ENCODE peak calls at places on chromosomes 1 and 21, in six cellular contexts. One of them, this sample, is unnamed.

GRCh38 chr1:58785424-58786058 is 1.7 kb upstream of the JUN start:
- DNase-seq in trophoblast cell: peak
- DNase-seq in mesenchymal stem cell: no peak
- DNase-seq in H1: peak
- DNase-seq in mesendoderm: peak
- DNase-seq in IMR-90: peak
- DNase-seq in this sample: no peak

GRCh38 chr1:47233165-47233564 is 1.1 kb upstream of the TAL1 start:
- DNase-seq in mesenchymal stem cell: no peak
- DNase-seq in mesendoderm: no peak
- DNase-seq in H1: no peak
- DNase-seq in trophoblast cell: no peak
- DNase-seq in IMR-90: no peak
- DNase-seq in this sample: no peak

GRCh38 chr1:25503551-25504426 is 39.6 kb upstream of the LDLRAP1 start:
- DNase-seq in IMR-90: no peak
- DNase-seq in mesendoderm: peak
- DNase-seq in H1: peak
- DNase-seq in trophoblast cell: peak
- DNase-seq in mesenchymal stem cell: no peak
- DNase-seq in this sample: no peak

GRCh38 chr21:36425286-36425685 is 40.1 kb downstream of the CHAF1B start:
- DNase-seq in H1: no peak
- DNase-seq in IMR-90: peak
- DNase-seq in mesenchymal stem cell: peak
- DNase-seq in trophoblast cell: no peak
- DNase-seq in mesendoderm: no peak
- DNase-seq in this sample: no peak

GRCh38 chr1:52426391-52426790 is 22.0 kb downstream of the PRPF38A start:
- DNase-seq in trophoblast cell: peak
- DNase-seq in H1: no peak
- DNase-seq in IMR-90: peak
- DNase-seq in mesendoderm: no peak
- DNase-seq in mesenchymal stem cell: peak
- DNase-seq in this sample: no peak

GRCh38 chr1:32094721-32095521 is 12.9 kb upstream of the KPNA6 start:
- DNase-seq in mesendoderm: no peak
- DNase-seq in IMR-90: no peak
- DNase-seq in trophoblast cell: no peak
- DNase-seq in mesenchymal stem cell: no peak
- DNase-seq in H1: no peak
- DNase-seq in this sample: no peak

GRCh38 chr1:87274851-87275250 is 53.8 kb upstream of the LMO4 start:
- DNase-seq in mesendoderm: no peak
- DNase-seq in H1: no peak
- DNase-seq in mesenchymal stem cell: no peak
- DNase-seq in IMR-90: no peak
- DNase-seq in trophoblast cell: no peak
- DNase-seq in this sample: no peak

GRCh38 chr1:225812488-225813249 is 2.7 kb downstream of the EPHX1 start:
- DNase-seq in mesenchymal stem cell: no peak
- DNase-seq in mesendoderm: no peak
- DNase-seq in trophoblast cell: no peak
- DNase-seq in H1: no peak
- DNase-seq in IMR-90: no peak
- DNase-seq in this sample: no peak

GRCh38 chr1:202685671-202686070 is 24.6 kb downstream of the SYT2 start:
- DNase-seq in mesendoderm: no peak
- DNase-seq in IMR-90: no peak
- DNase-seq in mesenchymal stem cell: no peak
- DNase-seq in H1: no peak
- DNase-seq in trophoblast cell: peak
- DNase-seq in this sample: no peak

GRCh38 chr21:16196521-16197208 is 466.9 kb downstream of the USP25 start:
- DNase-seq in trophoblast cell: no peak
- DNase-seq in H1: no peak
- DNase-seq in mesendoderm: no peak
- DNase-seq in mesenchymal stem cell: peak
- DNase-seq in IMR-90: no peak
- DNase-seq in this sample: no peak
- H3K9ac ChIP-seq in trophoblast cell: no peak
- H3K9ac ChIP-seq in H1: no peak
- H3K9ac ChIP-seq in mesendoderm: no peak
- H3K9ac ChIP-seq in mesenchymal stem cell: peak
- H3K9ac ChIP-seq in IMR-90: no peak
- H3K9ac ChIP-seq in this sample: no peak

DNA sequence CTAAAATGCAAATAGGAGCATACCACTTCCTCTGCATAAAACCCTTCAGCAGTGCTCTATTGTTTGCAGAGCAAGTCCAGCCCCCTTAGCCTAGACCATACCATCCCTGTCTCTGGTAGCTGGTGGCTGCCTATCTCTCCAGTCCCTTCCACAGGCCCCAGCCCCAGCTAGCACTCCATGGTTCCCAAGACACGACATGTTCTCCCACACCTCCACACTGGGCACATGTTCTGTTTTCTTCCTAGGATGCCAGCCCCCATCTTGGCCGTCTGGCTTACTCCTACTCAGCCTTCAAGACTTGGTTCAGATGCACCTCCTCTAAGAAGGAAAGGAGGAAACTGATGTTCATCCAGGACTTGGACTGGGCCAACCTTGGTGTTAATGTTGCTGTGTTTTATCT is 108.4 kb downstream of the BEND5 start:
- DNase-seq in IMR-90: no peak
- DNase-seq in mesendoderm: peak
- DNase-seq in mesenchymal stem cell: no peak
- DNase-seq in H1: no peak
- DNase-seq in trophoblast cell: no peak
- DNase-seq in this sample: no peak
- H2AK5ac ChIP-seq in IMR-90: no peak
- H2AK5ac ChIP-seq in mesendoderm: no peak
- H2AK5ac ChIP-seq in mesenchymal stem cell: no peak
- H2AK5ac ChIP-seq in H1: peak
- H2AK5ac ChIP-seq in trophoblast cell: no peak
- H2AK5ac ChIP-seq in this sample: no peak

GRCh38 chr1:167515893-167516321 is 2.4 kb downstream of the CD247 start:
- DNase-seq in IMR-90: no peak
- DNase-seq in mesenchymal stem cell: no peak
- DNase-seq in H1: peak
- DNase-seq in mesendoderm: no peak
- DNase-seq in trophoblast cell: no peak
- DNase-seq in this sample: no peak
- H3K4me3 ChIP-seq in IMR-90: no peak
- H3K4me3 ChIP-seq in mesenchymal stem cell: no peak
- H3K4me3 ChIP-seq in H1: no peak
- H3K4me3 ChIP-seq in mesendoderm: no peak
- H3K4me3 ChIP-seq in trophoblast cell: no peak
- H3K4me3 ChIP-seq in this sample: no peak

GRCh38 chr1:8317647-8318360 is at the start of gene SLC45A1:
- DNase-seq in IMR-90: peak
- DNase-seq in mesenchymal stem cell: peak
- DNase-seq in H1: peak
- DNase-seq in trophoblast cell: peak
- DNase-seq in mesendoderm: peak
- DNase-seq in this sample: peak

GRCh38 chr1:8315573-8316475 is 2.1 kb upstream of the SLC45A1 start:
- DNase-seq in trophoblast cell: no peak
- DNase-seq in H1: peak
- DNase-seq in mesendoderm: peak
- DNase-seq in IMR-90: no peak
- DNase-seq in mesenchymal stem cell: no peak
- DNase-seq in this sample: no peak

GRCh38 chr1:8314346-8315280 is 3.3 kb upstream of the SLC45A1 start:
- DNase-seq in H1: peak
- DNase-seq in IMR-90: peak
- DNase-seq in trophoblast cell: peak
- DNase-seq in mesenchymal stem cell: peak
- DNase-seq in mesendoderm: peak
- DNase-seq in this sample: peak

GRCh38 chr1:8321612-8322011 is 3.7 kb downstream of the SLC45A1 start:
- DNase-seq in trophoblast cell: no peak
- DNase-seq in mesendoderm: no peak
- DNase-seq in H1: no peak
- DNase-seq in IMR-90: no peak
- DNase-seq in mesenchymal stem cell: no peak
- DNase-seq in this sample: no peak

GRCh38 chr1:8318436-8318835 is 522 bp downstream of the SLC45A1 start:
- DNase-seq in mesenchymal stem cell: no peak
- DNase-seq in trophoblast cell: no peak
- DNase-seq in mesendoderm: no peak
- DNase-seq in IMR-90: no peak
- DNase-seq in H1: no peak
- DNase-seq in this sample: no peak
- H3K9ac ChIP-seq in mesenchymal stem cell: peak
- H3K9ac ChIP-seq in trophoblast cell: no peak
- H3K9ac ChIP-seq in mesendoderm: peak
- H3K9ac ChIP-seq in IMR-90: peak
- H3K9ac ChIP-seq in H1: no peak
- H3K9ac ChIP-seq in this sample: peak

GRCh38 chr1:150566589-150567340 is 12.6 kb downstream of the MCL1 start:
- DNase-seq in mesendoderm: no peak
- DNase-seq in H1: no peak
- DNase-seq in IMR-90: no peak
- DNase-seq in trophoblast cell: no peak
- DNase-seq in mesenchymal stem cell: peak
- DNase-seq in this sample: no peak
- H2AK5ac ChIP-seq in mesendoderm: no peak
- H2AK5ac ChIP-seq in H1: peak
- H2AK5ac ChIP-seq in IMR-90: peak
- H2AK5ac ChIP-seq in trophoblast cell: peak
- H2AK5ac ChIP-seq in mesenchymal stem cell: peak
- H2AK5ac ChIP-seq in this sample: peak

DNA sequence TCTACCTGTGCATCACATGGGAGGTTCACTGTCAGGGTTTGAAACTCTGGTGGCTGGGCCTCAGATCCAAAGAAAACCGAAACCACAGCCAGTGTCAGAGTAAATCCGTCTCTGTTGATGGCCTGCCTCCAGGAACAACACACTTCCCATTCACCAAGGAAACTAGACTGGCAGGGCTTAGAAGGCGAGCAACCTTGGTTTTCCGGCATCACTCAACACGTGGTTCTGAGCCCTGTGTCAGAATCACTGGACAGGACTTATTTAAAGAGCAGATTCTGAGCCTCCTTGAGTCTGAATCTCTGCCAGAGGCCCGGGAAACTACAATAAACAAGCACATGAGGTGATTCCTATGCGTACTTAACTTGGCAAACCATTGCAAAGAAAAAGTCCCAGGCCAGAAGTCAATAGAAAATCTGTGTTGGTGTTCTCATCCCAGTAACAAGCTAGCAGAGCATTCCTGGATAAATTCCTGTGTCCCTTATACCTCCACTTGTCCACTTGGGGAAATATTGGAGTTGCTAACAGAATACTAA is 70.0 kb downstream of the KCTD3 start:
- DNase-seq in mesenchymal stem cell: peak
- DNase-seq in trophoblast cell: no peak
- DNase-seq in IMR-90: peak
- DNase-seq in mesendoderm: no peak
- DNase-seq in H1: no peak
- DNase-seq in this sample: no peak
- H3K4me3 ChIP-seq in mesenchymal stem cell: no peak
- H3K4me3 ChIP-seq in trophoblast cell: no peak
- H3K4me3 ChIP-seq in IMR-90: no peak
- H3K4me3 ChIP-seq in mesendoderm: no peak
- H3K4me3 ChIP-seq in H1: no peak
- H3K4me3 ChIP-seq in this sample: no peak